ENCODE peak calls at places on chromosome 4, in eight cellular contexts. B, E, F, O, M, S, K and W are unnamed samples.

GRCh38 chr4:11497212-11497806 is 68.6 kb upstream of the HS3ST1 start:
- DNase-seq in B (no peak), E (peak; percentile 24), F (no peak), O (no peak), M (no peak), S (no peak), K (no peak), W (no peak)

GRCh38 chr4:75742451-75742850 is 18.1 kb downstream of the USO1 start:
- DNase-seq in B (no peak), E (no peak), F (no peak), O (no peak), M (no peak), S (no peak), K (no peak), W (no peak)

GRCh38 chr4:10197952-10198351 is 81.4 kb upstream of the WDR1 start:
- DNase-seq in B (no peak), E (peak; percentile 4), F (no peak), O (no peak), M (no peak), S (no peak), K (no peak), W (no peak)

GRCh38 chr4:54229631-54230478 is 762 bp downstream of the PDGFRA start:
- DNase-seq in B (peak; percentile 25), E (no peak), F (peak; percentile 30), O (peak; percentile 81), M (no peak), S (no peak), K (no peak), W (no peak)

GRCh38 chr4:2817136-2817535 is 24.3 kb downstream of the SH3BP2 start:
- DNase-seq in B (no peak), E (no peak), F (no peak), O (no peak), M (no peak), S (no peak), K (no peak), W (no peak)

GRCh38 chr4:73021634-73022033 is 47.9 kb downstream of the COX18 start:
- DNase-seq in B (no peak), E (no peak), F (peak; percentile 51), O (no peak), M (peak; percentile 32), S (peak; percentile 53), K (no peak), W (peak; percentile 52)

GRCh38 chr4:93832097-93832496 is 3.5 kb downstream of the ATOH1 start:
- DNase-seq in B (no peak), E (peak; percentile 32), F (no peak), O (peak; percentile 64), M (no peak), S (no peak), K (no peak), W (no peak)

GRCh38 chr4:100098681-100099080 is 91.6 kb downstream of the DDIT4L start:
- DNase-seq in B (no peak), E (no peak), F (no peak), O (no peak), M (no peak), S (no peak), K (no peak), W (no peak)

GRCh38 chr4:149409186-149410056 is 406.2 kb downstream of the IQCM start:
- DNase-seq in B (no peak), E (no peak), F (peak; percentile 91), O (no peak), M (peak; percentile 42), S (peak; percentile 52), K (peak; percentile 16), W (peak; percentile 82)

GRCh38 chr4:39046243-39046642 is 14.0 kb upstream of the TMEM156 start:
- DNase-seq in B (no peak), E (no peak), F (peak; percentile 38), O (no peak), M (no peak), S (peak; percentile 74), K (no peak), W (no peak)

GRCh38 chr4:94076498-94076897 is 131.2 kb upstream of the SMARCAD1 start:
- DNase-seq in B (no peak), E (no peak), F (no peak), O (no peak), M (no peak), S (peak; percentile 0), K (no peak), W (no peak)

GRCh38 chr4:156396534-156396933 is 442.9 kb upstream of the CTSO start:
- DNase-seq in B (no peak), E (no peak), F (no peak), O (no peak), M (no peak), S (no peak), K (no peak), W (no peak)

GRCh38 chr4:76570141-76570989 is 135.3 kb downstream of the SHROOM3 start:
- DNase-seq in B (no peak), E (no peak), F (peak; percentile 63), O (no peak), M (peak; percentile 57), S (peak; percentile 67), K (no peak), W (no peak)

GRCh38 chr4:146522862-146523205 is 1.1 kb upstream of the SLC10A7 start:
- DNase-seq in B (no peak), E (no peak), F (peak; percentile 20), O (no peak), M (no peak), S (peak; percentile 2), K (no peak), W (no peak)

GRCh38 chr4:185510803-185511202 is 24.5 kb downstream of the PDLIM3 start:
- DNase-seq in B (no peak), E (no peak), F (no peak), O (no peak), M (no peak), S (no peak), K (no peak), W (no peak)

GRCh38 chr4:82839624-82840023 is 41.0 kb upstream of the SCD5 start:
- DNase-seq in B (no peak), E (no peak), F (no peak), O (no peak), M (no peak), S (no peak), K (no peak), W (no peak)

DNA sequence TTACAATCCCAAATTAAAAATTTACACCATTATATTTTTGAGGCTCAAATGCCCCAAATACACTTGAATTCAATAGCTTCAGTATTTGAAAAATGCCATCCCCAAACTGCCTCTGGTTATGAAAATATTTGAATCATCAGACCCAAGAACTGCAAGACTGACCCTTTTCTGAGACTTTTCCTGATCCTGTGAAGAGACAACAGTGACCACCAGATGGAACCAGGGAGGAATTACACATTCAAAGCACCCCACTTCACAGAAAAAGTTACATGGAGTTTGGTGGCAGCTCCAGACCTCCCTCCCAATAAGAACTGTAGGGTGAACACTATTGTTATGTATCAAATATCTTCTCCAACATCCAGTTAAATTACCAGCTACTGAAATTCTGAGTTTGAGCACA is 44.0 kb upstream of the SCD5 start:
- DNase-seq in B (no peak), E (no peak), F (peak; percentile 29), O (no peak), M (peak; percentile 12), S (peak; percentile 15), K (no peak), W (peak; percentile 8)
- TF ChIP-seq CTCF in B (no peak), E (no peak), F (peak; percentile 45), O (peak; percentile 68), M (peak; percentile 39), S (peak; percentile 10), K (peak; percentile 32), W (peak; percentile 59)

GRCh38 chr4:827209-828081 is 1.5 kb upstream of the CPLX1 start:
- DNase-seq in B (no peak), E (no peak), F (no peak), O (peak; percentile 51), M (no peak), S (no peak), K (no peak), W (no peak)

GRCh38 chr4:826508-827208 is 729 bp upstream of the CPLX1 start:
- DNase-seq in B (no peak), E (no peak), F (no peak), O (peak; percentile 80), M (no peak), S (no peak), K (no peak), W (no peak)

GRCh38 chr4:824461-825062 is 1.4 kb downstream of the CPLX1 start:
- DNase-seq in B (no peak), E (no peak), F (no peak), O (peak; percentile 56), M (no peak), S (no peak), K (no peak), W (no peak)

GRCh38 chr4:825063-825968 is 613 bp downstream of the CPLX1 start:
- DNase-seq in B (no peak), E (no peak), F (peak; percentile 6), O (peak; percentile 79), M (peak; percentile 7), S (no peak), K (no peak), W (no peak)

DNA sequence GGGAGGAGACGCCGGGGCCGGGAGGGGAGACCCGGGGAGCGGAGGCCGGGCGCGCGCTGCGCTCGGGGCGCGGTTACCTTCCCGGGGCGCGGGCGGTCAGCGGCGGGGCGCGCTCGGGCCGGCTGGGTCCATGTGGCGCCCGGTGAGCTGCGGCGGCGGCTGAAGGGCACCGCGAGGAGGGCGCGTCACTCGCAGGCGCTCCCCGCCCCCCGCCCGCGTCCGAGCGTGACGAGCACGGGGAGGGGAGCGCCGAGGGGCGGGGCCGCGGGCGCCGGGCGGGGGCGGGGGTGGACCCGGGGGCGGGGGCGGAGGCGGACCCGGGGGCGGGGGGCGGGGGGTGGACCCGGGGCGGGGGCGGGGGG is at the start of gene CPLX1:
- DNase-seq in B (no peak), E (no peak), F (no peak), O (peak; percentile 76), M (no peak), S (no peak), K (no peak), W (no peak)
- H3K4me3 ChIP-seq in B (no peak within 1 kb of the TSS), E (peak within 1 kb of the TSS; percentile 27), F (no peak within 1 kb of the TSS), O (no peak within 1 kb of the TSS), M (no peak within 1 kb of the TSS), S (peak within 1 kb of the TSS; percentile 43), K (no peak within 1 kb of the TSS), W (peak within 1 kb of the TSS; percentile 29)

GRCh38 chr4:159444668-159445067 is 341.8 kb downstream of the RAPGEF2 start:
- DNase-seq in B (no peak), E (no peak), F (peak; percentile 60), O (no peak), M (no peak), S (peak; percentile 8), K (no peak), W (no peak)
- TF ChIP-seq CTCF in B (no peak), E (no peak), F (peak; percentile 21), O (peak; percentile 47), M (no peak), S (no peak), K (peak; percentile 13), W (no peak)

GRCh38 chr4:80413096-80413495 is 77.6 kb downstream of the CFAP299 start:
- DNase-seq in B (no peak), E (no peak), F (no peak), O (peak; percentile 62), M (no peak), S (no peak), K (no peak), W (no peak)

GRCh38 chr4:80412322-80412721 is 76.8 kb downstream of the CFAP299 start:
- DNase-seq in B (no peak), E (no peak), F (no peak), O (no peak), M (no peak), S (no peak), K (no peak), W (no peak)

GRCh38 chr4:80407246-80407645 is 71.7 kb downstream of the CFAP299 start:
- DNase-seq in B (peak; percentile 45), E (no peak), F (peak; percentile 92), O (no peak), M (peak; percentile 79), S (no peak), K (no peak), W (peak; percentile 87)

GRCh38 chr4:80409798-80410197 is 74.3 kb downstream of the CFAP299 start:
- DNase-seq in B (no peak), E (no peak), F (no peak), O (no peak), M (no peak), S (no peak), K (no peak), W (no peak)
- H3K4me3 ChIP-seq in B (no peak overlapping the region), E (no peak overlapping the region), F (no peak overlapping the region), O (no peak overlapping the region), M (no peak overlapping the region), S (no peak overlapping the region), K (no peak overlapping the region), W (no peak overlapping the region)